ENCODE peak calls at places on chromosomes 6 and 20, in four cellular contexts. Z, D, I and K are unnamed samples.

GRCh38 chr6:21767891-21768659 is 174.5 kb downstream of the SOX4 start:
- DNase-seq in Z (peak; percentile 74), D (no peak), I (peak; percentile 60), K (no peak)

GRCh38 chr6:14094721-14095120 is 22.9 kb upstream of the CD83 start:
- DNase-seq in I (peak; percentile 39), Z (peak; percentile 15), D (no peak), K (no peak)

GRCh38 chr20:38692436-38693411 is 31.6 kb upstream of the SLC32A1 start:
- DNase-seq in I (peak; percentile 75), Z (no peak), D (peak; percentile 50), K (peak; percentile 11)

GRCh38 chr6:137767931-137768690 is 98.9 kb upstream of the TNFAIP3 start:
- DNase-seq in Z (no peak), I (no peak), D (peak; percentile 59), K (no peak)

GRCh38 chr6:72595812-72596211 is 26.1 kb upstream of the KCNQ5 start:
- DNase-seq in Z (no peak), D (no peak), I (no peak), K (no peak)

GRCh38 chr6:6588064-6588923 is at the start of gene LY86:
- DNase-seq in D (peak; percentile 59), Z (no peak), I (no peak), K (no peak)

GRCh38 chr20:63958471-63958870 is 2.3 kb upstream of the UCKL1 start:
- DNase-seq in Z (no peak), D (no peak), I (no peak), K (no peak)

GRCh38 chr20:58075565-58075964 is 152.9 kb downstream of the ANKRD60 start:
- DNase-seq in I (no peak), Z (no peak), D (no peak), K (no peak)

GRCh38 chr6:100427452-100427851 is 37.3 kb downstream of the SIM1 start:
- DNase-seq in I (no peak), D (no peak), Z (no peak), K (no peak)

GRCh38 chr20:9359561-9360308 is 154.7 kb upstream of the LAMP5 start:
- DNase-seq in I (peak; percentile 66), D (no peak), Z (peak; percentile 34), K (peak; percentile 65)

GRCh38 chr20:46031701-46032254 is 2.8 kb downstream of the SLC12A5 start:
- DNase-seq in I (peak; percentile 47), D (peak; percentile 30), Z (no peak), K (no peak)

GRCh38 chr6:25360611-25361010 is 81.4 kb downstream of the CARMIL1 start:
- DNase-seq in Z (peak; percentile 23), D (no peak), I (no peak), K (no peak)

GRCh38 chr6:100382031-100382430 is 82.7 kb downstream of the SIM1 start:
- DNase-seq in I (no peak), D (no peak), Z (no peak), K (no peak)

GRCh38 chr6:39341942-39342341 is 19.4 kb upstream of the KCNK16 start:
- DNase-seq in Z (no peak), D (no peak), I (no peak), K (no peak)

GRCh38 chr6:169990095-169991030 is 238.9 kb downstream of the ERMARD start:
- DNase-seq in D (peak; percentile 74), I (no peak), Z (no peak), K (no peak)

GRCh38 chr6:11042750-11043551 is 1.2 kb downstream of the ELOVL2 start:
- DNase-seq in I (peak; percentile 51), Z (no peak), D (peak; percentile 37), K (no peak)

GRCh38 chr20:11965602-11966001 is 47.9 kb downstream of the BTBD3 start:
- DNase-seq in D (no peak), I (no peak), Z (no peak), K (no peak)

GRCh38 chr6:152094992-152095592 is 287.6 kb downstream of the ESR1 start:
- DNase-seq in Z (peak; percentile 99), D (no peak), I (peak; percentile 57), K (peak; percentile 96)

GRCh38 chr6:71181565-71181964 is 107.0 kb upstream of the OGFRL1 start:
- DNase-seq in D (no peak), I (peak; percentile 15), Z (peak; percentile 67), K (peak; percentile 43)

GRCh38 chr20:59580991-59581401 is 23.3 kb upstream of the PHACTR3 start:
- DNase-seq in D (no peak), I (no peak), Z (no peak), K (no peak)

GRCh38 chr6:26195376-26195923 is 108.2 kb downstream of the HFE start:
- DNase-seq in D (peak; percentile 60), Z (peak; percentile 86), I (peak; percentile 90), K (peak; percentile 87)

GRCh38 chr6:108764580-108764950 is 83.7 kb upstream of the ARMC2 start:
- DNase-seq in D (no peak), Z (no peak), I (no peak), K (no peak)

GRCh38 chr6:108651781-108652227 is 91.1 kb downstream of the FOXO3 start:
- DNase-seq in I (no peak), D (no peak), Z (peak; percentile 84), K (peak; percentile 63)

GRCh38 chr6:96520039-96520850 is 1.4 kb upstream of the UFL1 start:
- DNase-seq in Z (no peak), D (no peak), I (peak; percentile 22), K (no peak)

GRCh38 chr6:65728879-65729479 is 22.0 kb upstream of the EYS start:
- DNase-seq in D (no peak), I (peak; percentile 4), Z (no peak), K (no peak)

GRCh38 chr20:38228436-38228835 is 32.1 kb downstream of the KIAA1755 start:
- DNase-seq in D (no peak), I (peak; percentile 37), Z (no peak), K (no peak)

GRCh38 chr6:21022343-21023107 is 488.3 kb downstream of the CDKAL1 start:
- DNase-seq in Z (no peak), D (peak; percentile 41), I (no peak), K (no peak)

GRCh38 chr6:33204415-33205171 is at the start of gene HSD17B8:
- DNase-seq in Z (no peak), D (peak; percentile 95), I (peak; percentile 97), K (peak; percentile 63)

GRCh38 chr6:80163754-80164187 is 57.3 kb downstream of the BCKDHB start:
- DNase-seq in Z (peak; percentile 36), D (peak; percentile 12), I (no peak), K (peak; percentile 16)

GRCh38 chr6:67131827-67132226 is 1424.8 kb upstream of the EYS start:
- DNase-seq in Z (no peak), D (no peak), I (peak; percentile 82), K (no peak)

GRCh38 chr6:32416031-32416430 is 9.1 kb upstream of the BTNL2 start:
- DNase-seq in Z (no peak), I (no peak), D (no peak), K (no peak)

GRCh38 chr6:40788661-40789111 is 201.5 kb upstream of the LRFN2 start:
- DNase-seq in I (no peak), D (no peak), Z (no peak), K (no peak)

GRCh38 chr20:2405693-2406065 is 25.0 kb downstream of the TGM6 start:
- DNase-seq in I (no peak), Z (no peak), D (no peak), K (no peak)

GRCh38 chr6:35052694-35053565 is 88.2 kb downstream of the TCP11 start:
- DNase-seq in I (no peak), D (no peak), Z (no peak), K (no peak)

GRCh38 chr20:63130654-63131577 is 85.0 kb downstream of the YTHDF1 start:
- DNase-seq in D (no peak), I (no peak), Z (no peak), K (no peak)

GRCh38 chr6:155646443-155646842 is 190.8 kb upstream of the NOX3 start:
- DNase-seq in I (peak; percentile 63), Z (no peak), D (no peak), K (no peak)

GRCh38 chr20:11035211-11035610 is 361.4 kb upstream of the JAG1 start:
- DNase-seq in I (no peak), Z (no peak), D (no peak), K (no peak)

GRCh38 chr6:123888779-123889513 is 85.3 kb downstream of the NKAIN2 start:
- DNase-seq in D (no peak), I (no peak), Z (no peak), K (no peak)

GRCh38 chr6:44630125-44631028 is 242.9 kb downstream of the CDC5L start:
- DNase-seq in D (peak; percentile 38), I (peak; percentile 51), Z (no peak), K (no peak)

GRCh38 chr20:2402271-2402980 is 21.7 kb downstream of the TGM6 start:
- DNase-seq in Z (peak; percentile 0), D (no peak), I (peak; percentile 37), K (peak; percentile 12)

DNA sequence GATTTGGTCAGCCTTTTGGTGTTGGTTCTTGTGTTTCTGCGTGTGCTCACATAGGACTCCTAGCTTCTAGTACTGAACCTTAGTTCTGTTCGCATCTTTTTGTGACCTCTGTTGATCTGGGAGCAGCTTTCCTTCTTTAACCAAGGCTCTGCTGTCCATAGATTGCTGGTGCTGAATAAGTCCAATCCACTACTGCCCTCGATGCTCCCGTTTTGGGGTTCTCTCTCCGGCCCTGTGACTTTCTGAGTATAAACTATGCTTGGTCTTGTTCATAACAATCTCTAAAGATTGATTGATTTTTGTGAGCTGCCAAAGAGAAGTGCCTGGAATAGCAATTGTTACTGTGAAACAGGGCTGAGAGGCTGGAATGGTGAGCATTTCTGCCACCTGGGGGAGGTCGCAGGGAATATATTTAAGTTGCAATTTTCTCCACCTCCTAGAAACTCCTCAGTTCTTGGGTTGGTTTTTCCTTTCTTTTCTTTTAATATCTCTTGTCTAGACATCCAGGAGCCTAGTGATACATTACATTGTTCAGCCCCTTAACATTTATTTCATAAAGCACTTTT is 422.9 kb upstream of the CHD6 start:
- DNase-seq in D (no peak), I (no peak), Z (no peak), K (no peak)
- TF ChIP-seq CTCF in D (no peak), I (peak; percentile 33), Z (no peak), K (no peak)

GRCh38 chr6:161832622-161833021 is 558.8 kb upstream of the AGPAT4 start:
- DNase-seq in D (no peak), I (no peak), Z (no peak), K (no peak)
- TF ChIP-seq CTCF in D (no peak), I (no peak), Z (no peak), K (no peak)

DNA sequence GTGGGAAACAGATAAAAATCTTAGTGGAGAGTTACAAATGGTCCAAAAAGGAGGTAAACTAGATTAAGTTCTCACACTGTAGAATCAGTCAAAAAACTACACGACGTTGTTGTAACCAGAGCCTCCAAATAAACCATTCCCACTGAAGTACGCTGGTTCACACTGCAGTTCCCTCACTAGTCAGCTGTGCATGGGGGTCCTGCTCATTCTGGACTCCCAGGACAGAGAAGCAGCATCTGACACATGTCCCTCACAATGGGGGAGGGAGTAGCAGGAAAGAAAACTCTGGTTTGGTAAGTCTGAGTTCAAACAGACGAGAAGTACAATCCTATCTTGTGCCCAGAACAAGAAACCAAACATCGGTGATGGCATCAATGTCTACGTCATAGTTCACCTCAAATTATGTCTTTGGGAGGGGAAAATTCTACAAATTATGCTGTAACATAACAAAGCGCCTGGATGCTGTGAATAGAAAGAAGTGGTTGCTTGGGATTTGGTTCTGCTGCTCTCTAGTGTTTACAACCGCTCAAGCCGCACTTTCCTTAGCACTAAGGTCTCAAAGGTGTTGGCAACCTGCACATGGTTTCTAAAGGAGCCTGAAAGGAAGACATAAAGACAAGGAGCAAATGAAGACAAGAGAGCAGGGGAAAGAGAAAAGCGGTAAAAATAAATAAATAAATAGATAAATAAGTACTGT is 208.0 kb downstream of the GMDS start:
- DNase-seq in I (no peak), D (no peak), Z (no peak), K (no peak)
- TF ChIP-seq CTCF in I (peak; percentile 32), D (no peak), Z (no peak), K (no peak)

GRCh38 chr20:3744806-3745685 is 12.6 kb downstream of the HSPA12B start:
- DNase-seq in Z (no peak), D (peak; percentile 69), I (peak; percentile 69), K (no peak)
- TF ChIP-seq CTCF in Z (no peak), D (no peak), I (no peak), K (no peak)